ENCODE peak calls at places on chromosomes 3 and 15, in five cellular contexts. Z is stimulated activated CD8-positive, alpha-beta memory T cell treated with anti-CD3 and anti-CD28 coated beads, Interleukin-7, amount 100 ng/mL, for 1 hour; L is fibroblast of mammary gland; E is EH; T is H54. P is an unnamed sample.

GRCh38 chr15:75565062-75565970 is 13.8 kb downstream of the PTPN9 start:
- DNase-seq in Z (no peak), L (no peak), E (peak), T (no peak), P (no peak)

GRCh38 chr3:46586738-46587246 is 20.7 kb upstream of the LRRC2 start:
- DNase-seq in Z (no peak), L (no peak), E (no peak), T (no peak), P (no peak)

GRCh38 chr3:195151402-195151801 is 119.6 kb downstream of the XXYLT1 start:
- DNase-seq in Z (no peak), L (no peak), E (no peak), T (no peak), P (no peak)

GRCh38 chr3:171704002-171704401 is 106.3 kb downstream of the PLD1 start:
- DNase-seq in Z (no peak), L (peak), E (peak), T (peak), P (peak)

GRCh38 chr15:44718180-44718926 is 7.0 kb downstream of the B2M start:
- DNase-seq in Z (no peak), L (no peak), E (no peak), T (no peak), P (no peak)

GRCh38 chr3:25962255-25962654 is 172.4 kb downstream of the OXSM start:
- DNase-seq in Z (no peak), L (no peak), E (no peak), T (no peak), P (no peak)

GRCh38 chr15:72592103-72592502 is 62.4 kb upstream of the GOLGA6B start:
- DNase-seq in Z (no peak), L (no peak), E (no peak), T (no peak), P (no peak)

GRCh38 chr3:134496481-134497071 is 10.7 kb downstream of the CEP63 start:
- DNase-seq in Z (no peak), L (no peak), E (no peak), T (no peak), P (no peak)

P was measured in T1000.